ENCODE peak calls at places on chromosomes 5 and 9, in four cellular contexts. Q, G, L and N are unnamed samples.

GRCh38 chr9:126411225-126411947 is 84.8 kb downstream of the MVB12B start:
- DNase-seq in Q (no peak), G (no peak), L (no peak), N (no peak)

GRCh38 chr9:132384376-132384775 is 22.3 kb downstream of the TTF1 start:
- DNase-seq in Q (no peak), G (no peak), L (no peak), N (no peak)

GRCh38 chr9:106708147-106708838 is 154.7 kb upstream of the ZNF462 start:
- DNase-seq in Q (no peak), G (no peak), L (no peak), N (peak)

GRCh38 chr5:169020102-169020501 is 280.8 kb downstream of the SLIT3 start:
- DNase-seq in Q (no peak), G (no peak), L (no peak), N (peak)

GRCh38 chr5:174789596-174789995 is 65.2 kb downstream of the MSX2 start:
- DNase-seq in Q (no peak), G (no peak), L (no peak), N (no peak)

GRCh38 chr9:22722492-22722891 is 275.9 kb downstream of the DMRTA1 start:
- DNase-seq in Q (no peak), G (no peak), L (no peak), N (no peak)

GRCh38 chr9:81557957-81558791 is 131.2 kb downstream of the TLE1 start:
- DNase-seq in Q (no peak), G (no peak), L (no peak), N (peak)

GRCh38 chr5:30596495-30597064 is 596.9 kb upstream of the CDH6 start:
- DNase-seq in Q (no peak), G (no peak), L (no peak), N (no peak)

GRCh38 chr9:21078702-21079101 is 960 bp upstream of the IFNB1 start:
- DNase-seq in Q (no peak), G (no peak), L (no peak), N (no peak)

GRCh38 chr9:92407818-92408217 is 3.4 kb upstream of the OGN start:
- DNase-seq in Q (no peak), G (no peak), L (no peak), N (no peak)

GRCh38 chr5:65012411-65012972 is 243.8 kb downstream of the CWC27 start:
- DNase-seq in Q (no peak), G (no peak), L (no peak), N (peak)

GRCh38 chr5:174210927-174211326 is 165.4 kb downstream of the NSG2 start:
- DNase-seq in Q (no peak), G (no peak), L (no peak), N (no peak)

GRCh38 chr9:126298319-126298801 is 28.3 kb upstream of the MVB12B start:
- DNase-seq in Q (no peak), G (no peak), L (no peak), N (no peak)

GRCh38 chr5:143231426-143231825 is 172.1 kb downstream of the NR3C1 start:
- DNase-seq in Q (no peak), G (no peak), L (no peak), N (no peak)

GRCh38 chr5:143228597-143229293 is 174.7 kb downstream of the NR3C1 start:
- DNase-seq in Q (no peak), G (no peak), L (no peak), N (no peak)

GRCh38 chr5:143229426-143229895 is 174.0 kb downstream of the NR3C1 start:
- DNase-seq in Q (no peak), G (no peak), L (no peak), N (no peak)

GRCh38 chr5:143230676-143230996 is 172.8 kb downstream of the NR3C1 start:
- DNase-seq in Q (no peak), G (no peak), L (no peak), N (no peak)

GRCh38 chr5:143229896-143230675 is 173.4 kb downstream of the NR3C1 start:
- DNase-seq in Q (no peak), G (no peak), L (no peak), N (no peak)
- H2BK12ac ChIP-seq in Q (no peak), G (no peak), L (no peak), N (peak)

DNA sequence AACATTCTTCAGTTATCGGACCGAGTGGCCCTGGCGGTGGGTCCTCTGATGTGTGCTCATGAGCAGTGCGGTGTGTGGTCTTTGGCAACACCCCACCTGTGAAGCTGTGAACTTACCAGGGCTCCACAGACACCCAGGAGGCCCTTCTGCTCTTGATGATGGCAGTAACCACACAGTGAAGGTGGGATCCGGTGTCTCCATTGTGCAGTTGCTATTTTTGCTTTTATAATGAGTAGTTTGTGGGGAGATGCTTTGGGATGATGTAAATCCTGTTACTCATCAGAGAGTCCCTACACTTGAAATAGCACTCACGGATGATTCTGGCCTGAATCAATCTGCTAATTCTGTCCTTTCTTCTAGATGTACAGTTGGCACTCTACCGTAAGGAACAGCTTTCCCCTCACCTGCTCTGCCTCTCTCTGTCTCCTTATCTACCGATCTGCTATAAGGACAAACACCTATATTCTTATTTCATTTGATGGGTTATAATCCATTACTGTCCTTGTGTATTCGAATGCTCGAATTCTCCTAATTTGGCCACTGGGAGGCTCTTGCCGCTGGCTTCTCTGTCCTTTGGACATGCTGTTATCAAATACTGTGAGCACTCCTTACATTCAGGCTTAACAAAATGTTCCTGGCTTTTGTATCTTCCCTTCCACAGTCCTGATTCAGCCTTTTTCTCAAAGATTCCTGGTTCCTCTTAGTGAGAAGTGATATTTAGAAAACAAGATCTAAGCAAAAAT is 20.2 kb downstream of the ATPSCKMT start:
- DNase-seq in Q (no peak), G (no peak), L (no peak), N (peak)
- H2BK15ac ChIP-seq in Q (no peak), G (no peak), L (no peak), N (no peak)

GRCh38 chr5:172145870-172146747 is 41.9 kb downstream of the STK10 start:
- DNase-seq in Q (no peak), G (no peak), L (no peak), N (no peak)
- H2BK12ac ChIP-seq in Q (no peak), G (peak), L (no peak), N (no peak)

GRCh38 chr5:97165726-97166125 is 17.3 kb downstream of the RIOK2 start:
- DNase-seq in Q (no peak), G (no peak), L (no peak), N (no peak)
- H2BK15ac ChIP-seq in Q (no peak), G (no peak), L (no peak), N (no peak)

GRCh38 chr9:113503131-113503541 is 39.6 kb downstream of the RGS3 start:
- DNase-seq in Q (no peak), G (no peak), L (no peak), N (no peak)
- H2BK12ac ChIP-seq in Q (no peak), G (peak), L (no peak), N (no peak)

DNA sequence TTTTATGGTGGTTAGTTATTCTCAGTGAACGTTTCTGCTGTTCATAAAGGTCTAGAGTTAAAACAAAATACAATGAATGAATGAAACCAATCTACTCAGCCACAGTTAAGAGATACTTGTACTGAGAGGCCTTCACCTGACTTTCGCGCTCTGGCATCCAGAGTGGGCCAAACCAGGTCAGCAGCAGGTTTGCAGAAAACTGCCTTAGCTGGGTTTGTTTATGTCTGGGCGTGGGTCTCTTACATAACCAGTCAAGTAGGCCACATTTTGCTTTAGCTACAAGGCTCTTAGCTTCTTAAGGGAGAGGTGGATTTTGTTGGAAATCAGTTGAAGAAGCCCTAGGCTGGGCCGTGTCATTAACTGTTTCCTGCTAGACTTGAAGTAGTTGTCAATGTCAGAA is 200.3 kb downstream of the ARHGEF28 start:
- DNase-seq in Q (no peak), G (no peak), L (no peak), N (no peak)
- H2BK15ac ChIP-seq in Q (no peak), G (no peak), L (no peak), N (no peak)

GRCh38 chr5:131150408-131150807 is 14.6 kb downstream of the HINT1 start:
- DNase-seq in Q (no peak), G (no peak), L (no peak), N (no peak)
- H2BK12ac ChIP-seq in Q (no peak), G (no peak), L (no peak), N (no peak)